ENCODE peak calls at places on chromosome 4, in seven cellular contexts. E, M, X, P, H, F and S are unnamed samples.

GRCh38 chr4:94933799-94934198 is 176.0 kb downstream of the BMPR1B start:
- DNase-seq in F (no peak), P (no peak), E (no peak), H (no peak), M (no peak), X (no peak), S (no peak)

GRCh38 chr4:6571608-6572007 is 3.4 kb upstream of the MAN2B2 start:
- DNase-seq in M (no peak), F (no peak), P (no peak), X (no peak), H (no peak), E (no peak), S (no peak)

GRCh38 chr4:127631420-127631819 is 1.3 kb upstream of the INTU start:
- DNase-seq in E (no peak), P (no peak), M (no peak), H (no peak), X (no peak), F (no peak), S (no peak)

GRCh38 chr4:65597697-65598096 is 72.6 kb downstream of the EPHA5 start:
- DNase-seq in E (no peak), H (no peak), X (no peak), P (no peak), F (no peak), M (no peak), S (no peak)

GRCh38 chr4:165537028-165537648 is 158.3 kb downstream of the CPE start:
- DNase-seq in M (no peak), F (no peak), E (peak), P (no peak), H (peak), X (no peak), S (no peak)

GRCh38 chr4:53527342-53527741 is 63.9 kb downstream of the LNX1 start:
- DNase-seq in X (no peak), F (no peak), H (no peak), E (no peak), P (peak), M (no peak), S (no peak)

GRCh38 chr4:20418865-20419451 is 167.3 kb downstream of the SLIT2 start:
- DNase-seq in F (no peak), X (peak), P (no peak), M (no peak), H (peak), E (peak), S (no peak)

GRCh38 chr4:108620933-108621905 is 843 bp downstream of the RPL34 start:
- DNase-seq in H (no peak), F (no peak), P (no peak), M (no peak), E (no peak), X (peak), S (no peak)

GRCh38 chr4:75542824-75543223 is 13.0 kb upstream of the ODAPH start:
- DNase-seq in X (no peak), F (no peak), M (no peak), P (peak), E (peak), H (no peak), S (no peak)

GRCh38 chr4:14908635-14909034 is 93.6 kb upstream of the CPEB2 start:
- DNase-seq in H (no peak), P (no peak), E (no peak), X (no peak), F (no peak), M (no peak), S (no peak)

GRCh38 chr4:156948133-156948532 is 23.5 kb downstream of the PDGFC start:
- DNase-seq in H (no peak), F (no peak), P (no peak), X (no peak), E (no peak), M (no peak), S (no peak)

GRCh38 chr4:121034010-121034409 is 38.3 kb downstream of the NDNF start:
- DNase-seq in H (peak), F (no peak), P (no peak), X (no peak), E (no peak), M (no peak), S (no peak)

GRCh38 chr4:187084696-187085095 is 361.0 kb upstream of the FAT1 start:
- DNase-seq in P (peak), F (no peak), H (no peak), E (no peak), X (no peak), M (no peak), S (no peak)

GRCh38 chr4:8725845-8726244 is 133.3 kb downstream of the CPZ start:
- DNase-seq in H (no peak), P (no peak), M (no peak), E (no peak), F (no peak), X (no peak), S (no peak)

GRCh38 chr4:20987191-20987590 is 286.9 kb downstream of the PACRGL start:
- DNase-seq in F (no peak), X (no peak), H (no peak), E (no peak), P (no peak), M (no peak), S (no peak)

GRCh38 chr4:147586637-147587036 is 30.6 kb upstream of the TMEM184C start:
- DNase-seq in E (no peak), M (no peak), F (no peak), H (no peak), X (no peak), P (no peak), S (no peak)

GRCh38 chr4:123599920-123600394 is 203.4 kb downstream of the SPRY1 start:
- DNase-seq in H (peak), M (peak), X (peak), P (peak), F (peak), E (no peak), S (peak)

GRCh38 chr4:61373901-61374611 is 173.9 kb downstream of the ADGRL3 start:
- DNase-seq in M (no peak), P (no peak), E (no peak), X (no peak), F (no peak), H (no peak), S (no peak)